ENCODE peak calls at places on chromosomes 7 and 10, in six cellular contexts. R is HCT116, P is HepG2, C is GM12878, S is K562, Q is H1. V is an unnamed sample.

GRCh38 chr10:119817991-119818888 is 54.4 kb downstream of the MCMBP start:
- DNase-seq in Q (peak; percentile 96), S (no peak), R (no peak), C (no peak), P (no peak), V (no peak)

GRCh38 chr10:57579926-57580325 is 687.8 kb downstream of the IPMK start:
- DNase-seq in C (no peak), R (no peak), S (no peak), Q (no peak), P (peak; percentile 46), V (peak; percentile 35)

GRCh38 chr10:71094712-71095390 is 117.5 kb upstream of the UNC5B start:
- DNase-seq in Q (no peak), S (no peak), C (no peak), R (no peak), P (no peak), V (no peak)

GRCh38 chr7:142384508-142384922 is 126.7 kb upstream of the PRSS58 start:
- DNase-seq in R (no peak), P (no peak), Q (no peak), S (no peak), C (no peak), V (no peak)

GRCh38 chr10:14397069-14397468 is 66.3 kb upstream of the FRMD4A start:
- DNase-seq in P (no peak), C (no peak), S (no peak), Q (no peak), R (no peak), V (peak; percentile 50)

GRCh38 chr7:159083698-159084068 is 61.0 kb downstream of the VIPR2 start:
- DNase-seq in P (no peak), S (no peak), C (no peak), Q (no peak), R (no peak), V (no peak)

GRCh38 chr7:55245271-55245723 is 119.8 kb upstream of the LANCL2 start:
- DNase-seq in C (no peak), P (peak; percentile 4), Q (no peak), S (no peak), R (no peak), V (no peak)

GRCh38 chr10:11757452-11757819 is 15.3 kb downstream of the ECHDC3 start:
- DNase-seq in S (peak; percentile 66), P (peak; percentile 93), R (no peak), C (no peak), Q (no peak), V (no peak)

GRCh38 chr7:7765422-7765821 is 47.0 kb upstream of the RPA3 start:
- DNase-seq in S (no peak), C (no peak), P (no peak), R (no peak), Q (no peak), V (no peak)

GRCh38 chr7:14734839-14735321 is 167.7 kb downstream of the DGKB start:
- DNase-seq in S (no peak), P (no peak), C (no peak), R (no peak), Q (peak; percentile 73), V (peak; percentile 62)

GRCh38 chr7:150793569-150794238 is 6.5 kb downstream of the TMEM176B start:
- DNase-seq in C (no peak), P (no peak), Q (no peak), S (no peak), R (no peak), V (no peak)

GRCh38 chr7:107069457-107069856 is 25.0 kb downstream of the PRKAR2B start:
- DNase-seq in R (no peak), Q (no peak), P (no peak), S (no peak), C (no peak), V (no peak)

GRCh38 chr7:54898659-54899340 is 120.0 kb upstream of the EGFR start:
- DNase-seq in Q (no peak), P (no peak), S (no peak), C (no peak), R (no peak), V (no peak)

GRCh38 chr10:110511734-110512449 is 14.2 kb downstream of the DUSP5 start:
- DNase-seq in P (peak; percentile 67), S (no peak), Q (no peak), R (no peak), C (no peak), V (no peak)

GRCh38 chr10:17335065-17335464 is 107.0 kb downstream of the VIM start:
- DNase-seq in Q (no peak), P (no peak), C (no peak), R (no peak), S (no peak), V (no peak)

GRCh38 chr10:78035933-78036583 is 2.4 kb downstream of the RPS24 start:
- DNase-seq in C (no peak), R (no peak), Q (no peak), S (no peak), P (no peak), V (no peak)

GRCh38 chr10:3263082-3263481 is 90.5 kb upstream of the PITRM1 start:
- DNase-seq in C (no peak), S (no peak), Q (no peak), R (no peak), P (no peak), V (no peak)

GRCh38 chr7:26372211-26372610 is 80.5 kb downstream of the SNX10 start:
- DNase-seq in S (no peak), P (no peak), Q (no peak), C (no peak), R (no peak), V (no peak)

GRCh38 chr10:76899490-76899889 is 738.1 kb downstream of the KCNMA1 start:
- DNase-seq in S (no peak), C (no peak), R (no peak), Q (no peak), P (no peak), V (no peak)

GRCh38 chr10:28503114-28503513 is 29.8 kb upstream of the WAC start:
- DNase-seq in P (no peak), C (no peak), R (peak; percentile 27), Q (no peak), S (no peak), V (no peak)

GRCh38 chr10:78185693-78186055 is 152.0 kb downstream of the RPS24 start:
- DNase-seq in S (no peak), C (no peak), P (no peak), Q (no peak), R (no peak), V (no peak)

GRCh38 chr7:20019757-20020432 is 197.3 kb downstream of the MACC1 start:
- DNase-seq in S (no peak), Q (no peak), R (no peak), P (no peak), C (peak; percentile 50), V (peak; percentile 44)

GRCh38 chr10:88066876-88067275 is 203.5 kb downstream of the PTEN start:
- DNase-seq in Q (no peak), C (no peak), S (no peak), P (no peak), R (no peak), V (no peak)

GRCh38 chr7:65937296-65937695 is 44.7 kb downstream of the GUSB start:
- DNase-seq in P (no peak), Q (no peak), S (no peak), R (no peak), C (no peak), V (no peak)

GRCh38 chr10:75165684-75166622 is 44.6 kb upstream of the VDAC2 start:
- DNase-seq in S (no peak), Q (no peak), R (no peak), C (peak; percentile 62), P (no peak), V (no peak)

GRCh38 chr10:118308664-118309063 is 33.5 kb downstream of the FAM204A start:
- DNase-seq in S (no peak), Q (no peak), R (no peak), P (no peak), C (no peak), V (no peak)

DNA sequence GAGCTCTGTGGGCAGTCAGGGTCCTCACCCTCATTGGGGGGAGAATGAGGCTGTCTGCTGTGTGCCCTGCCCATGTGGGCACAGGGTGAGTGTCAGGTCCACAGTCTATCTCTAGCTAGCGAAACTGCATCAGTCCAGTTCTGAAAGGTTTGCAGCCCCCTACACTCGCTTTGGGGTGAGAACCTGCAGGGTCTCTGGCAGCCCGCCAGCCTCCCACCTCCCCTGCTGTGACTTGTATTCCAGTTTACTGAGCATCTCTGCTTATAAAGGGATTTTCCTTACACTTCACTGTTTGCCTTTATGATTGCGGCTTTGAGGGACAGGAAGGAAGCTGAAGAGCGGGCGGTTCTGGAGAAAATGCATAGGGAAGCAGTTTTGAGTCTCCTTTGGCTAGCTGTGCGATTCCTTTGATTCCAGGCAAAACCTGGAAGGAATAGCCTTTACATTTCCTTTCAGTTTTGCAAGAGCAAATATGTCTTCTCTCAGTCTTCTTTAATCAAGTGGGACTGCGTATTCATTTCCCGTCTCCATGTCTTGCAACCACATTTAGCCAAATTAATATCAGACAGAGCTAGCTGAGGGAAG is 65.0 kb upstream of the TRIM8 start:
- DNase-seq in P (no peak), C (no peak), R (no peak), Q (no peak), S (no peak), V (no peak)
- TF ChIP-seq ZNF274 in P (no peak), C (no peak), R (no peak), Q (no peak), S (no peak), V (no peak)

DNA sequence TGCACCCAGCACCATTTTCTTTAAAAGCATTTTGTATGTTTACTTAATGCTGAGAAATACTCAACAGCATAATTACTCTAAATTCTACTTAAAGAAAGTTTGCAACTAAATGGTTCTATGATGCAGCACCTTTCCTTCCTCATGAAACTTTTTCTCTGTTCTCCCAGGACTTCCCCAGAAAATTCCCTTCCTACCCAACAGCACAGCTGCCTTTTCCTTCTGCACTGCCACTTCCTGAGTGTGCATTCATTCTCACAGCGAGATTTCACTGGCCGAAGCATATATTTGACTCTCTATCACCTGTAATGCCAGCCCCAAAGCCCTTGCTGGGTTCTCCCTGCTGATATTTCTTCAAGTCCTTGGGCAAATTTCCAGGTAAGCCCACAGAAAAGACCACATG is 41.5 kb upstream of the DGKI start:
- DNase-seq in Q (no peak), R (no peak), P (no peak), C (peak; percentile 19), S (no peak), V (no peak)
- H3K4me1 ChIP-seq in Q (peaks cover 10% of the 10 kb centered on the region), R (peaks cover 3% of the 10 kb centered on the region), P (peaks cover 33% of the 10 kb centered on the region), C (peaks cover 11% of the 10 kb centered on the region), S (peaks cover 2% of the 10 kb centered on the region), V (no peaks in the 10 kb centered on the region)

DNA sequence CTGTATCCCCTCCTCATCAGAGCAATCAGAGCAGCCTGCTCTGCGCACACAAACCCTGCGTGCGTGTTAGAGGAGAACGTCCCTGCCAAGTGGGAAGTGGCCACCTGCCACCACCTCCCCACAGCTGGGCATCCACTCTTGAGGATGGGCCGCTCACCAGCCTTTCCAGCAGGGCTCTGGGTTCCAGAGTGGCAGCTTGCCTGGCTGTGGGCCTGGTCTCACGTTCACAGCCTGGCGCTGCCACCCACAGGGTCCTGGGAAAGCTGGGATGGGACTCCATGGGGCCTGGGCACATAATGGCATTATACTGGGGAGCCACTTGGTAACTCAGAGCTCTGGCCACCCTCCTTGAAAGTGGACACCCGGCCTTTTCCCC is 151.1 kb upstream of the PPP2R2D start:
- DNase-seq in P (no peak), C (no peak), R (no peak), Q (no peak), S (no peak), V (no peak)
- TF ChIP-seq YY1 in P (no peak), C (no peak), R (no peak), Q (no peak), S (no peak), V (no peak)

DNA sequence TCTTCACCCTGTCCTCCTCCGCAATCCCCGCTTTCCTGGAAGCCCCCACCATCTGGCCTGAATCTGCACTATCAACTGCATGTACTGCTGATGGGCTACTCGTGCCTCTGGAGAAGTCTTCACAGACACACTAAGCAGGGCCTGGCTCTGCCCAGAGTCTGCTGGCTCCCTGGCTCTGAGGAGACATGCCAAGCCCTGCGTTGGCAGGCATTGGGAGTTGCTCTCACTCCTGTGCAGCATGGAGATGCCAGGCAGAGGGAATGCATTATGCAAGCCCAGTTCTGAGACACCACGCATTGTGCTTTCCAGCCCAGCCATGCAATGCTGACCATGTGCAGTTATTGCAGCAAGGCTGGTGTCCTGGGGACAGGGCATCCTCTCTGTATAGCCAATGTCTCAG is 314.6 kb downstream of the CXCL12 start:
- DNase-seq in S (no peak), P (no peak), R (no peak), C (no peak), Q (no peak), V (no peak)
- TF ChIP-seq ZNF274 in S (no peak), P (no peak), R (no peak), C (no peak), Q (no peak), V (no peak)